ENCODE peak calls at places on chromosomes 12 and 14, in six cellular contexts. P is A549, Q is IMR-90, K is neural crest cell, M is WTC11, E is foreskin fibroblast. F is an unnamed sample.

GRCh38 chr12:3030821-3031415 is 46.3 kb upstream of the TSPAN9 start:
- DNase-seq in P (no peak), Q (no peak), K (no peak), M (no peak), E (no peak), F (no peak)

GRCh38 chr14:85531594-85532391 is 1.8 kb downstream of the FLRT2 start:
- DNase-seq in P (peak; percentile 79), Q (peak; percentile 80), K (peak; percentile 33), M (peak; percentile 68), E (peak; percentile 93), F (peak; percentile 40)

GRCh38 chr14:58699656-58700055 is 61.9 kb downstream of the DACT1 start:
- DNase-seq in P (no peak), Q (no peak), K (no peak), M (no peak), E (peak; percentile 55), F (no peak)

GRCh38 chr12:76548222-76548837 is 11.2 kb downstream of the OSBPL8 start:
- DNase-seq in P (peak; percentile 24), Q (no peak), K (no peak), M (no peak), E (no peak), F (no peak)

GRCh38 chr14:59184396-59184795 is 4.1 kb upstream of the DAAM1 start:
- DNase-seq in P (no peak), Q (no peak), K (no peak), M (no peak), E (no peak), F (no peak)

GRCh38 chr14:76926521-76927251 is 100.5 kb downstream of the LRRC74A start:
- DNase-seq in P (no peak), Q (peak; percentile 58), K (no peak), M (no peak), E (peak; percentile 93), F (no peak)

GRCh38 chr14:99628832-99629618 is 15.9 kb upstream of the HHIPL1 start:
- DNase-seq in P (peak; percentile 80), Q (peak; percentile 59), K (peak; percentile 78), M (peak; percentile 84), E (peak; percentile 87), F (peak; percentile 82)

GRCh38 chr12:50505945-50506344 is 1.2 kb downstream of the DIP2B start:
- DNase-seq in P (no peak), Q (no peak), K (no peak), M (no peak), E (peak; percentile 33), F (no peak)

GRCh38 chr14:65025818-65026217 is 39.1 kb downstream of the FNTB start:
- DNase-seq in P (no peak), Q (peak; percentile 10), K (no peak), M (no peak), E (no peak), F (no peak)

GRCh38 chr12:4133029-4133428 is 140.5 kb upstream of the CCND2 start:
- DNase-seq in P (no peak), Q (no peak), K (no peak), M (no peak), E (no peak), F (no peak)

GRCh38 chr12:92363295-92364146 is 217.9 kb upstream of the BTG1 start:
- DNase-seq in P (no peak), Q (peak; percentile 4), K (peak; percentile 31), M (no peak), E (peak; percentile 67), F (no peak)

GRCh38 chr14:102819176-102819628 is 42.0 kb downstream of the TRAF3 start:
- DNase-seq in P (no peak), Q (no peak), K (no peak), M (no peak), E (no peak), F (no peak)

GRCh38 chr14:99270491-99271287 is 1.3 kb downstream of the BCL11B start:
- DNase-seq in P (no peak), Q (no peak), K (peak; percentile 34), M (peak; percentile 64), E (peak; percentile 21), F (peak; percentile 37)

GRCh38 chr14:65320661-65321308 is 91.7 kb upstream of the FUT8 start:
- DNase-seq in P (no peak), Q (no peak), K (no peak), M (no peak), E (no peak), F (no peak)

GRCh38 chr14:105711841-105712460 is 185.6 kb downstream of the TMEM121 start:
- DNase-seq in P (no peak), Q (no peak), K (no peak), M (no peak), E (no peak), F (no peak)

GRCh38 chr14:104964546-104964945 is 13.6 kb downstream of the AHNAK2 start:
- DNase-seq in P (no peak), Q (no peak), K (no peak), M (no peak), E (no peak), F (no peak)

GRCh38 chr14:47678157-47678556 is 2.8 kb upstream of the MDGA2 start:
- DNase-seq in P (no peak), Q (no peak), K (no peak), M (no peak), E (no peak), F (no peak)
- TF ChIP-seq CTCF in P (no peak), Q (no peak), K (no peak), M (no peak), E (no peak), F (no peak)

DNA sequence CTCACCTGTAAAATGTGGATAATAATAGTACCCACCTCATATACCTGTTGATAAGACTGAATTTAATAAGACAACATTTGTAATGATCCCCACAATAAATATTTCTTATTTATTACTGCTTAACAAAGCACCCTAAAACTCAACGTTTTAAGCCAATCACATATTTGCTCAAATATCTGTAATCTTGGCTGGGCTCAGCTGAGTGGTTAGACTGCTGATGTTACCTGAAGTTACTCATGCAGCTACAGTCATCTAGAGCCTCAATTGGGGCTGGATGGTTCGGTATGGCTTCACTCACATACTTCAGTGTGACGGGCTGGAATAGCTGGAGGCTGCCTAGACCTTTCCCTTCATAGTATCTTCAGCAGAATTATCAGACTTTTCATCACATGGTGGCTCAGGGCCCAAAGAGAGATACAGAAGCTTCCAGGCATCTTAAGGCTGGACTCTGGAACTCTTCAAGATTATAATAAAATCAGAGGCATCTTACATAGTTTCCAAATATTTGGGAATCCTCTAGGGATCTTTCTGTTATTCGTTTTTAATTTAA is 4.3 kb upstream of the OR5AU1 start:
- DNase-seq in P (no peak), Q (no peak), K (no peak), M (no peak), E (no peak), F (no peak)
- TF ChIP-seq CTCF in P (no peak), Q (no peak), K (no peak), M (no peak), E (no peak), F (no peak)

DNA sequence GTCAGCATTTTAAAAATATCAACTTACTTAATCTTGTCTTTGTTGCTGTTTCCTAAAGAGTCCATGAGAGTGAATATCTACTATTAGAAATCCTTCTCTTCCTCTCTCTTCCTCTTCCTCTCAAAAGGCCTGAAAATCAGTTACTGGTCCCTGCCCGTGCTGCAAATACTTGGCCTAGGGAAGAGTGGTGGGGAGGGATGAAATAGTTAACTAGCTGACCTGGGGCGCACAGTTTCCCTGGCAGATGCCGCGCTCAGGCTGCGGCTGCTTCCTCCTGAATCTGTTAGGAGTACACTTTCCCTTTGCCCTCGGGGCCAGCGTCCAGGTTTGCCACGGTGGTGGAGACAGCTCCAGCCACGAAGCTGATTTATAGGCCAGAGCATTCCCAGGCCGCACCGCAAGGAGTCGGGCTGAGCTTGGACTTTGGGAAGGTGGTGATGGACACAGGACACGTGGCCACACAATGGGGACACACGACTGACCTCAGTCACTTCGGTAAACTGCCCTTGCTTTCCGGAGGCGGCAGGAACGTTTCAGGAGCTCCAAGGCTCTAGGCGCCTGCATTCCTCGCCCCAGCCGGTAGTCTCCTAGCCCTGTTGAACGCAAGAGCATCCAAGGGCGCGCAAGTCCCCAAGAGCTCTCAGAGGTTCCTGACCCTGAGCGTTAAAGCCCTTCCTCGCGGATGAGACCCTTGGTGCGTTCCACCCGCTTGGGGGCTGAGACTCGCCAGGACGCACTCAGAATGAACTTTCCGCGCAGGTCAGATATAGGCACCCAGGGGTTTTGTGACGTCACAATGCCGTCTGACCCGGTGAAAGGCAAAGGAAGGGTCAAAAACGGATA is 7.1 kb upstream of the ASCL1 start:
- DNase-seq in P (peak; percentile 32), Q (no peak), K (no peak), M (peak; percentile 63), E (no peak), F (peak; percentile 62)
- TF ChIP-seq CTCF in P (no peak), Q (no peak), K (peak; percentile 56), M (no peak), E (no peak), F (peak; percentile 50)

GRCh38 chr12:69901141-69901900 is 76.3 kb downstream of the MYRFL start:
- DNase-seq in P (no peak), Q (no peak), K (no peak), M (no peak), E (no peak), F (no peak)

GRCh38 chr12:69900720-69901131 is 75.7 kb downstream of the MYRFL start:
- DNase-seq in P (peak; percentile 64), Q (peak; percentile 54), K (peak; percentile 74), M (peak; percentile 75), E (peak; percentile 79), F (peak; percentile 78)

GRCh38 chr12:69896653-69897381 is 71.8 kb downstream of the MYRFL start:
- DNase-seq in P (no peak), Q (no peak), K (no peak), M (peak; percentile 70), E (no peak), F (no peak)

GRCh38 chr12:69897744-69898143 is 72.7 kb downstream of the MYRFL start:
- DNase-seq in P (no peak), Q (peak; percentile 88), K (no peak), M (no peak), E (peak; percentile 91), F (no peak)

GRCh38 chr12:69898236-69898635 is 73.2 kb downstream of the MYRFL start:
- DNase-seq in P (no peak), Q (peak; percentile 46), K (no peak), M (no peak), E (peak; percentile 57), F (no peak)
- TF ChIP-seq CTCF in P (no peak), Q (no peak), K (no peak), M (no peak), E (no peak), F (no peak)

GRCh38 chr14:52937306-52937705 is 13.5 kb downstream of the FERMT2 start:
- DNase-seq in P (no peak), Q (no peak), K (no peak), M (no peak), E (no peak), F (no peak)

GRCh38 chr14:52937869-52938268 is 13.0 kb downstream of the FERMT2 start:
- DNase-seq in P (no peak), Q (no peak), K (no peak), M (no peak), E (no peak), F (no peak)

GRCh38 chr14:52934762-52935161 is 16.1 kb downstream of the FERMT2 start:
- DNase-seq in P (no peak), Q (no peak), K (no peak), M (no peak), E (no peak), F (no peak)

GRCh38 chr14:52936437-52936836 is 14.4 kb downstream of the FERMT2 start:
- DNase-seq in P (no peak), Q (no peak), K (no peak), M (no peak), E (no peak), F (no peak)

DNA sequence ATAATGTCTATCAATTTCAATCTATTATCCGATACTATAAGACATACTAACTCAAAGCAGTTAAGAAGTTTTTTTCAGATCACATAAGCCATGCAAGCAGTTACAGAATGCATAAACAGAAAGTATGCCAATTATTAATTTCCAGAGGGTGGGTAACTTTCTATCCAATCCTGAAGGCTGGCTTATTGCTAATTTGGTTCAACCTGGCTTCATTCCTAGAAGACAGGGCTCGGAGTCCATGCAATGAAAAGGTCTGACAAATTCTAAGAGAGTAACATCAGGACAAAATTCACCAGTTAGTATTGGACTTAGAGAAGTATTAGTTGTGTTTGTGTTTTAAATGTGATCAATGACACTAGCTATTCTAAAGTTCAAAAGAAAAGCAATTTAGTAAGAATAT is 15.0 kb downstream of the FERMT2 start:
- DNase-seq in P (no peak), Q (no peak), K (no peak), M (no peak), E (no peak), F (no peak)
- TF ChIP-seq CTCF in P (no peak), Q (no peak), K (no peak), M (no peak), E (no peak), F (no peak)

F was measured in endothelial cell.